ENCODE peak calls at places on chromosome 2, in ten cellular contexts. W is thoracic aorta; O is activated CD4-positive, alpha-beta T cell treated with anti-CD3 and anti-CD28 coated beads, Interleukin-2, amount 50 U/mL, for 24 hours; H is activated T-helper 1 cell treated with anti-CD3 and anti-CD28 coated beads, Interleukin-12 subunit alpha, Interleukin-12 subunit beta, Interleukin-2, Interleukin-4 antibody, amounts not matched to agents 30 ng/mL and 10 ng/mL and 1 ng/mL, durations not matched to agents 14 hours and 24 hours and 36 hours; D is astrocyte; S is fibroblast of villous mesenchyme; Z is HEK293T; Y is iPS-NIHi11; M is NCI-H1105; E is BE2C. Q is an unnamed sample.

GRCh38 chr2:237449193-237449797 is 35.3 kb upstream of the COL6A3 start:
- DNase-seq in O (no peak), Z (no peak), M (no peak), H (no peak), W (peak), Y (no peak), S (no peak), E (no peak), D (no peak), Q (no peak)

GRCh38 chr2:9752441-9753275 is 90.6 kb upstream of the TAF1B start:
- DNase-seq in E (no peak), M (no peak), H (peak), W (peak), S (no peak), Z (no peak), D (peak), O (peak), Y (no peak), Q (no peak)

GRCh38 chr2:201904529-201905420 is 98.4 kb downstream of the CDK15 start:
- DNase-seq in Z (no peak), Y (no peak), W (no peak), H (no peak), D (no peak), S (no peak), M (no peak), E (no peak), O (no peak), Q (no peak)

GRCh38 chr2:241843321-241844065 is 15.2 kb downstream of the PDCD1 start:
- DNase-seq in M (no peak), D (no peak), O (no peak), H (no peak), Z (no peak), Y (peak), W (no peak), E (peak), S (no peak), Q (no peak)

GRCh38 chr2:191885103-191885502 is 38.2 kb upstream of the CAVIN2 start:
- DNase-seq in H (no peak), Y (no peak), E (no peak), D (no peak), W (no peak), M (no peak), S (no peak), O (no peak), Z (no peak), Q (no peak)

GRCh38 chr2:223725494-223725893 is 111.9 kb downstream of the AP1S3 start:
- DNase-seq in S (peak), D (peak), E (peak), Z (peak), W (peak), O (no peak), Y (peak), M (no peak), H (no peak), Q (peak)

GRCh38 chr2:70767094-70767698 is 804 bp downstream of the ADD2 start:
- DNase-seq in W (no peak), Z (peak), H (peak), E (peak), M (peak), S (no peak), O (no peak), Y (peak), D (no peak), Q (no peak)

GRCh38 chr2:235676536-235676799 is 182.6 kb downstream of the AGAP1 start:
- DNase-seq in M (no peak), W (no peak), Z (no peak), D (no peak), E (no peak), H (no peak), S (no peak), Y (no peak), O (no peak), Q (no peak)

GRCh38 chr2:15583831-15584230 is 7.8 kb upstream of the DDX1 start:
- DNase-seq in Y (no peak), D (no peak), Z (no peak), S (no peak), H (no peak), E (no peak), W (no peak), O (no peak), M (no peak), Q (no peak)

GRCh38 chr2:187431911-187432310 is 16.1 kb downstream of the CALCRL start:
- DNase-seq in E (no peak), M (no peak), H (no peak), S (no peak), Z (no peak), Y (no peak), W (no peak), D (no peak), O (no peak), Q (no peak)

GRCh38 chr2:101111917-101112771 is 39.0 kb downstream of the TBC1D8 start:
- DNase-seq in D (peak), W (no peak), S (peak), O (no peak), M (no peak), H (no peak), Y (no peak), E (peak), Z (no peak), Q (no peak)

GRCh38 chr2:120204945-120205670 is 18.1 kb downstream of the TMEM185B start:
- DNase-seq in W (no peak), E (no peak), H (no peak), D (no peak), Z (no peak), M (no peak), O (no peak), Y (no peak), S (no peak), Q (no peak)

GRCh38 chr2:174902491-174903242 is 102.5 kb downstream of the CHN1 start:
- DNase-seq in Z (no peak), H (no peak), Y (no peak), D (no peak), S (peak), M (no peak), O (no peak), E (no peak), W (no peak), Q (no peak)

GRCh38 chr2:221673248-221673647 is 101.1 kb upstream of the EPHA4 start:
- DNase-seq in H (no peak), M (no peak), E (no peak), D (peak), Y (no peak), W (no peak), S (no peak), Z (no peak), O (no peak), Q (no peak)

GRCh38 chr2:3637692-3638455 is 20.1 kb upstream of the ALLC start:
- DNase-seq in H (no peak), S (no peak), D (no peak), O (no peak), Y (no peak), M (no peak), Z (no peak), W (no peak), E (no peak), Q (no peak)

GRCh38 chr2:201644001-201644400 is 698 bp upstream of the TMEM237 start:
- DNase-seq in O (no peak), W (no peak), H (no peak), M (no peak), E (no peak), Z (no peak), D (peak), S (peak), Y (no peak), Q (no peak)

GRCh38 chr2:174340400-174341300 is 5.9 kb downstream of the SP9 start:
- DNase-seq in Z (no peak), S (no peak), O (no peak), E (no peak), D (no peak), W (no peak), H (no peak), Y (no peak), M (no peak), Q (no peak)

GRCh38 chr2:5981241-5982055 is 289.3 kb downstream of the SOX11 start:
- DNase-seq in D (peak), S (no peak), Y (peak), M (peak), W (no peak), H (no peak), O (no peak), Z (no peak), E (peak), Q (no peak)

Q was measured in Kasumi-1.